ENCODE peak calls at places on chromosomes 11 and 22, in four cellular contexts. S is SJSA1, U is cardiac muscle cell, H is hepatocyte. I is an unnamed sample.

GRCh38 chr11:95487938-95488337 is 256.9 kb upstream of the SESN3 start:
- DNase-seq in H (no peak), S (no peak), U (no peak), I (no peak)

GRCh38 chr11:46404476-46405017 is 13.0 kb upstream of the CHRM4 start:
- DNase-seq in U (no peak), H (no peak), S (no peak), I (no peak)

GRCh38 chr22:37401861-37402506 is 25.3 kb downstream of the ELFN2 start:
- DNase-seq in U (peak; percentile 11), H (no peak), S (no peak), I (peak; percentile 41)

GRCh38 chr11:61107888-61108287 is 5.6 kb downstream of the CD5 start:
- DNase-seq in H (no peak), S (no peak), U (no peak), I (no peak)

GRCh38 chr11:19642185-19642591 is 70.4 kb upstream of the NAV2 start:
- DNase-seq in U (peak; percentile 53), S (no peak), H (no peak), I (no peak)

GRCh38 chr11:17407575-17407974 is 19.1 kb upstream of the KCNJ11 start:
- DNase-seq in S (no peak), H (no peak), U (no peak), I (no peak)

GRCh38 chr22:45284705-45285305 is at the start of gene UPK3A:
- DNase-seq in H (peak; percentile 87), U (peak; percentile 10), S (no peak), I (no peak)

GRCh38 chr11:9941991-9942390 is 278.1 kb downstream of the SWAP70 start:
- DNase-seq in H (no peak), U (no peak), S (no peak), I (no peak)

GRCh38 chr11:130179396-130180306 is 20.1 kb downstream of the ST14 start:
- DNase-seq in S (no peak), U (no peak), H (peak; percentile 63), I (no peak)

GRCh38 chr22:36817429-36817783 is 571 bp upstream of the PVALB start:
- DNase-seq in H (no peak), U (no peak), S (no peak), I (no peak)

GRCh38 chr11:133955945-133956421 is 785 bp downstream of the IGSF9B start:
- DNase-seq in U (no peak), S (no peak), H (no peak), I (no peak)

GRCh38 chr11:47400813-47401279 is 7.5 kb upstream of the SLC39A13 start:
- DNase-seq in S (no peak), U (no peak), H (no peak), I (no peak)

GRCh38 chr22:40694409-40694808 is 15.1 kb downstream of the MCHR1 start:
- DNase-seq in U (no peak), S (no peak), H (no peak), I (no peak)

GRCh38 chr22:39915295-39915726 is 14.4 kb downstream of the GRAP2 start:
- DNase-seq in U (no peak), S (no peak), H (no peak), I (no peak)

GRCh38 chr11:37451903-37452302 is 853.9 kb upstream of the RAG2 start:
- DNase-seq in U (no peak), H (peak; percentile 12), S (no peak), I (no peak)

GRCh38 chr22:33726294-33726711 is 194.0 kb downstream of the LARGE1 start:
- DNase-seq in H (peak; percentile 13), S (no peak), U (peak; percentile 28), I (peak; percentile 34)

GRCh38 chr11:122115520-122116343 is at the start of gene BLID:
- DNase-seq in U (peak; percentile 71), H (peak; percentile 57), S (no peak), I (no peak)

GRCh38 chr22:41589260-41589600 is 410 bp downstream of the PMM1 start:
- DNase-seq in S (no peak), H (peak; percentile 58), U (peak; percentile 32), I (peak; percentile 26)

GRCh38 chr11:13120691-13121090 is 111.6 kb downstream of the RASSF10 start:
- DNase-seq in U (peak; percentile 54), S (no peak), H (no peak), I (no peak)

GRCh38 chr11:13963169-13963948 is 836 bp downstream of the SPON1 start:
- DNase-seq in H (peak; percentile 58), S (peak; percentile 63), U (peak; percentile 35), I (no peak)

GRCh38 chr11:111601979-111602864 is at the start of gene SIK2:
- DNase-seq in H (peak; percentile 99), S (peak; percentile 89), U (peak; percentile 99), I (peak; percentile 96)

GRCh38 chr11:2534957-2535672 is 90.3 kb downstream of the KCNQ1 start:
- DNase-seq in S (no peak), U (no peak), H (no peak), I (no peak)

GRCh38 chr11:74696932-74697687 is 34.1 kb downstream of the CHRDL2 start:
- DNase-seq in H (peak; percentile 76), U (peak; percentile 99), S (no peak), I (no peak)

GRCh38 chr11:2549876-2550605 is 105.2 kb downstream of the KCNQ1 start:
- DNase-seq in H (no peak), U (peak; percentile 10), S (no peak), I (no peak)

GRCh38 chr11:10751581-10751940 is 515 bp downstream of the CTR9 start:
- DNase-seq in S (no peak), H (peak; percentile 19), U (no peak), I (no peak)

GRCh38 chr11:123122341-123122740 is 60.4 kb upstream of the HSPA8 start:
- DNase-seq in S (no peak), H (peak; percentile 66), U (peak; percentile 91), I (peak; percentile 11)

GRCh38 chr11:85086511-85087284 is 540.4 kb downstream of the DLG2 start:
- DNase-seq in H (no peak), U (no peak), S (no peak), I (no peak)

GRCh38 chr22:29689872-29690213 is 30.0 kb upstream of the CABP7 start:
- DNase-seq in U (peak; percentile 67), H (peak; percentile 75), S (no peak), I (no peak)

GRCh38 chr11:110478410-110478809 is 48.7 kb downstream of the FDX1 start:
- DNase-seq in H (peak; percentile 21), S (no peak), U (no peak), I (no peak)

GRCh38 chr11:64120951-64121569 is 44.9 kb downstream of the MACROD1 start:
- DNase-seq in H (no peak), U (peak; percentile 9), S (no peak), I (peak; percentile 94)

GRCh38 chr11:69647761-69648497 is 7.0 kb downstream of the CCND1 start:
- DNase-seq in S (peak; percentile 77), U (no peak), H (no peak), I (no peak)

GRCh38 chr22:25146311-25146710 is 53.3 kb upstream of the CRYBB3 start:
- DNase-seq in S (no peak), H (no peak), U (no peak), I (no peak)

GRCh38 chr11:112760378-112761060 is 200.7 kb upstream of the NCAM1 start:
- DNase-seq in U (no peak), H (no peak), S (no peak), I (no peak)

GRCh38 chr11:114080219-114080618 is 20.7 kb downstream of the ZBTB16 start:
- DNase-seq in H (no peak), U (peak; percentile 68), S (no peak), I (no peak)

DNA sequence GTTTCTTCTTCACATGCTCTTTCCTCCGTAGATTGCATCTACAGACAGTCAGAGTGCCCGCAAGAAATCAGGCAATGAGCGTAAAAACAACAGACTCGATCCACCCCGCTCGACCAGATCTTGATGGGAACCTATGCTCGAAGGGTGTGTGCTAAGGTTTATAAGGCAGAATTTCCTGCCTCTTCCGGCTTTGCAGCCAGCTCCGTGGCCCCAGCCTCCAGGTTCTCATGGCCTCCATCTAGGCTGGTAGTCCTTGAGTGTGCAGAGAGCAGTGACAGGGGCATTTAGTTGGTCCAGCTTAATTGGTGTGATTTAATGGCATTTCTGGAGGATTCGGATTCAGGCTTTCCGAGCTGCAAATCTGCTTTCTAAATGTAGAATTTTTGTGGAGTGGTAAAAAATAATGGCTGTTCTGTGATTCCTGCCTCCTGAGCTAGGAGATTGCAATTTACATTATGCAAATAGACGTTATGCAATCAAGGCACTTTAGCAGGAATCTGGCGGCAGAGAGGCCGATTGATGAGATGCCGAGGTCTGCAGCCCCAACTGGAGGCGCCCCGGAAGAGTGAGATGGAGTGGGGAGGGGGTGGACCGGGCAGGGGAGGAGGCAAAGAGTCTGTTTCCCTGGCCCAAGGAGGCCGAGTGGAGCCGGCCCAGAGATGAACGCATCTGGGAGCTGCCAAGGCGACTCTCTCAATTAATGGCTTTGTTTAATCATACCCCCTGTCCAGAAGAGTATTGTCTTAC is 75.2 kb downstream of the PKNOX2 start:
- DNase-seq in H (no peak), U (no peak), S (no peak), I (no peak)
- H3K4me3 ChIP-seq in H (no peak overlapping the region), U (no peak overlapping the region), S (no peak overlapping the region), I (no peak overlapping the region)

GRCh38 chr11:116790167-116791001 is 1.3 kb downstream of the APOA5 start:
- DNase-seq in U (no peak), S (no peak), H (no peak), I (no peak)
- H3K27me3 ChIP-seq in U (peaks cover 8% of the 10 kb centered on the region), S (no peaks in the 10 kb centered on the region), H (no peaks in the 10 kb centered on the region), I (no peaks in the 10 kb centered on the region)

GRCh38 chr11:54944211-54944610 is 237.6 kb downstream of the OR4A5 start:
- DNase-seq in H (no peak), S (no peak), U (no peak), I (no peak)

DNA sequence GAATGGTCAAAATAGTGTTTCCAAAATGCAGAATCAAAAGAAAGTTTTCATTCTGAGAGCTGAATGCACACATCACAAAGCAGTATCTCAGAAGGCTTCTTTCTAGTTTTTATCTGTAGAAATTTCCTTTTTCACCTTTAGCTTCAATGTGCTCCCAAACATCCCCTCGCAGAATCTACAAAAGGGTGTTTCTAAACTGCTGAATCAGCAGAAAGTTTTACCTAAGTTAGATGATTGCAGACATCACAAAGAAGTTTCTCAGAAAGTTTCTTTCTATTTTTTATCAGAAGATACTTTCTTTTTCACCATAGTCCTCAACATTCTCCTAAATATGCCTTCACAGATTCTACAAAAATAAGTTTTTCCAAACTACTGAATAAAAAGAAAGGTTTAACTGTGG is 239.8 kb downstream of the OR4A5 start:
- DNase-seq in U (no peak), S (no peak), H (no peak), I (no peak)
- H3K9me3 ChIP-seq in U (no peaks in the 10 kb centered on the region), S (peaks cover 4% of the 10 kb centered on the region), H (peaks cover 1% of the 10 kb centered on the region), I (peaks cover 14% of the 10 kb centered on the region)

GRCh38 chr22:50326225-50326958 is 420 bp downstream of the DENND6B start:
- DNase-seq in U (no peak), S (peak; percentile 45), H (no peak), I (no peak)
- H3K4me3 ChIP-seq in U (peak overlapping the region; percentile 91), S (peak overlapping the region; percentile 92), H (peak overlapping the region; percentile 93), I (peak overlapping the region; percentile 62)

I was measured in MG63.